ENCODE peak calls at places on chromosomes 4 and X, in five cellular contexts. C is GM12878, H is heart left ventricle, F is right lobe of liver, J is IMR-90. E is an unnamed sample.

GRCh38 chr4:153502584-153502983 is 36.4 kb downstream of the TMEM131L start:
- DNase-seq in H (no peak), J (peak; percentile 80), C (no peak), F (no peak), E (no peak)

GRCh38 chrX:135596495-135596894 is 76.0 kb downstream of the INTS6L start:
- DNase-seq in F (peak; percentile 31), J (peak; percentile 16), H (peak; percentile 29), C (no peak), E (peak; percentile 27)

GRCh38 chrX:123610915-123611314 is 121.9 kb downstream of the THOC2 start:
- DNase-seq in J (no peak), C (no peak), H (no peak), F (no peak), E (no peak)

GRCh38 chr4:145183023-145183422 is 2.6 kb upstream of the OTUD4 start:
- DNase-seq in J (peak; percentile 41), H (no peak), C (no peak), F (no peak), E (no peak)

GRCh38 chrX:153238361-153238760 is 59.3 kb downstream of the MAGEA1 start:
- DNase-seq in J (no peak), F (no peak), C (no peak), H (no peak), E (no peak)

GRCh38 chrX:153882086-153882498 is 3.9 kb downstream of the L1CAM start:
- DNase-seq in F (no peak), C (no peak), J (peak; percentile 13), H (no peak), E (no peak)

GRCh38 chr4:45576275-45576674 is 547.6 kb downstream of the GABRG1 start:
- DNase-seq in C (no peak), H (no peak), J (no peak), F (no peak), E (no peak)

GRCh38 chrX:42746606-42747005 is 31.4 kb downstream of the PPP1R2C start:
- DNase-seq in F (no peak), J (peak; percentile 38), C (no peak), H (no peak), E (no peak)

GRCh38 chrX:153245288-153245731 is 66.2 kb downstream of the MAGEA1 start:
- DNase-seq in F (no peak), H (no peak), J (no peak), C (no peak), E (no peak)

GRCh38 chrX:79588233-79588632 is 221.1 kb upstream of the ITM2A start:
- DNase-seq in J (no peak), F (no peak), C (no peak), H (no peak), E (no peak)

DNA sequence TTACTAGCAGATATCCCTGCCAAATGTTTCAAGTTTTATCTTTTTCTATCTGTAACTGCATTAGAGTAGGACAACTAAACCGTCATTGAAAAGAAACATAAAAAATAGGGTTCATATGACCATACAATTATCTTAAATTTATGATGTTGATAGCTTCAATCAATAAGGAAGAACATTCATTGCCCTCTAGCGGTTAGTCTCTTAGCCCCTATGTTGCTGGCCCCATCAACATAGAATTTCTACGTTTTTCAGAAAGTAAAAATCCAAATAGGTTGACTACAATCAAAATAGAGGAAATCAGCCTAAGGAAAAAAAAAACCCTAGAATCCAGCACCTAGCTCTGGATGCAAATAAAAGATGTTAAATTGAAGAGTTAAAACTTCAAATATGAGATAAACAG is 225.1 kb upstream of the ITM2A start:
- DNase-seq in J (no peak), C (no peak), H (no peak), F (no peak), E (no peak)
- TF ChIP-seq CTCF in J (peak; percentile 3), C (no peak), H (no peak), F (no peak), E (peak; percentile 6)

GRCh38 chr4:107408968-107409367 is 311.1 kb downstream of the PAPSS1 start:
- DNase-seq in H (no peak), F (no peak), C (no peak), J (no peak), E (no peak)
- H3K4me3 ChIP-seq in H (no peak overlapping the region), F (no peak overlapping the region), C (no peak overlapping the region), J (no peak overlapping the region), E (no peak overlapping the region)

DNA sequence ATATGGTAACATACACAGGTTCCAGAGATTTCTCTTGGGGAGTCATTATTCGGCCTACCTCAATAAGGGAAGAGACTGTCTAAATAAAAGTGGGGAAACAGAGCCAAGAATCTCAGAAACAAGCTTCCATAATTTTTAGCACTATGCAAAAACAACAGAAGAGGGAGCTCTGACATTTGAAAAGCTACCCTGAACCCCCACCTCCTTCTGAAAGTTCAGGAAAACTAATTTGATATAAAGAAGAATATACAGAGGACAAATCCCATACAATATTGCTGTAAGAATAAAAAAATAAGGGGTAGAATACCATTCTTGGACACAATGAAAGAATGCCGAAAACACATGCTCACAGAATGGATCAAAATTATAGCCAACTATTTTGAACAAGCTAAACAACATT is 14.3 kb upstream of the ZNF41 start:
- DNase-seq in F (no peak), H (no peak), J (peak; percentile 38), C (no peak), E (no peak)
- TF ChIP-seq CTCF in F (peak; percentile 21), H (no peak), J (peak; percentile 59), C (peak; percentile 15), E (peak; percentile 1)

GRCh38 chr4:47386592-47387235 is 76.8 kb downstream of the COMMD8 start:
- DNase-seq in C (no peak), J (peak; percentile 18), H (no peak), F (no peak), E (no peak)
- H3K4me3 ChIP-seq in C (no peak overlapping the region), J (no peak overlapping the region), H (no peak overlapping the region), F (no peak overlapping the region), E (no peak overlapping the region)

DNA sequence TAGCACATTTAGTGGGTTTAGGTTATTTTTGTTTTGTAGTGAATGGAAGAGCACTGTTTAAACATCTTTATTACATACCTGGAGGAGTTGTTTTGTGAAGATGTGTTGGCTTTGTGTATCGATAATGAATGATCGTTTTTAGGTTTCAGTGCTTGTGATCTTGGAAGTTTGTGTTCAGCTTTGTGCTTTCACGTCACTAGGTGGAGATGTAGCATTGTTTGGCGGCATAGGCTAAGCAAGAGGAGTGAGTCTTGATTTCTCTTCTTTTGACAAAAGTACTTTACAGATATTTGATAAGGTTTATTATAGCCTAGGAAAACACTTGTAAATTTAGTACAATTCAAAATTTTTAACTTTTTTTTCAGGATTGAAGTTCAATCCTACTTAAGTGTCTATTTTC is 50.4 kb downstream of the PDK3 start:
- DNase-seq in F (no peak), H (no peak), J (peak; percentile 4), C (no peak), E (no peak)
- TF ChIP-seq CTCF in F (no peak), H (peak; percentile 21), J (no peak), C (no peak), E (no peak)

GRCh38 chr4:10096976-10097330 is 19.6 kb downstream of the WDR1 start:
- DNase-seq in J (no peak), H (no peak), C (no peak), F (no peak), E (no peak)

GRCh38 chr4:10095296-10095991 is 21.2 kb downstream of the WDR1 start:
- DNase-seq in C (no peak), J (no peak), H (no peak), F (no peak), E (no peak)

GRCh38 chr4:10097906-10098769 is 18.5 kb downstream of the WDR1 start:
- DNase-seq in C (no peak), J (no peak), H (no peak), F (no peak), E (no peak)

GRCh38 chr4:10094841-10095240 is 21.8 kb downstream of the WDR1 start:
- DNase-seq in J (no peak), F (no peak), C (no peak), H (no peak), E (no peak)

GRCh38 chr4:10096201-10096975 is 20.2 kb downstream of the WDR1 start:
- DNase-seq in C (peak; percentile 60), F (peak; percentile 60), J (peak; percentile 94), H (peak; percentile 75), E (peak; percentile 81)
- H3K4me3 ChIP-seq in C (no peak overlapping the region), F (no peak overlapping the region), J (no peak overlapping the region), H (no peak overlapping the region), E (no peak overlapping the region)

GRCh38 chr4:81919238-81919637 is 447.5 kb upstream of the RASGEF1B start:
- DNase-seq in H (no peak), J (peak; percentile 1), C (no peak), F (no peak), E (peak; percentile 24)
- TF ChIP-seq CTCF in H (peak; percentile 13), J (no peak), C (peak; percentile 27), F (peak; percentile 28), E (peak; percentile 34)

GRCh38 chr4:156420557-156420956 is 466.9 kb upstream of the CTSO start:
- DNase-seq in H (no peak), J (peak; percentile 8), C (no peak), F (no peak), E (no peak)

GRCh38 chr4:156422576-156422975 is 468.9 kb upstream of the CTSO start:
- DNase-seq in F (no peak), H (no peak), C (no peak), J (no peak), E (no peak)

GRCh38 chr4:156413411-156413985 is 459.8 kb upstream of the CTSO start:
- DNase-seq in F (no peak), C (no peak), H (no peak), J (no peak), E (no peak)

GRCh38 chr4:156419080-156419638 is 465.5 kb upstream of the CTSO start:
- DNase-seq in F (no peak), J (no peak), C (no peak), H (no peak), E (no peak)
- H3K4me3 ChIP-seq in F (no peak overlapping the region), J (no peak overlapping the region), C (no peak overlapping the region), H (no peak overlapping the region), E (no peak overlapping the region)